ENCODE peak calls at places on chromosome 20, in six cellular contexts. S is IMR-90; Q is HepG2; R is GM23248; O is CD8-positive, alpha-beta T cell; B is uterus. Z is an unnamed sample.

GRCh38 chr20:31945790-31946189 is 6.1 kb downstream of the PDRG1 start:
- DNase-seq in O (no peak), R (peak; percentile 36), S (no peak), Q (no peak), B (no peak), Z (no peak)

GRCh38 chr20:10376271-10377075 is 57.5 kb downstream of the MKKS start:
- DNase-seq in Q (no peak), S (peak; percentile 75), O (no peak), B (no peak), R (peak; percentile 68), Z (no peak)

GRCh38 chr20:10877345-10877744 is 203.5 kb upstream of the JAG1 start:
- DNase-seq in Q (no peak), O (no peak), R (no peak), S (no peak), B (no peak), Z (no peak)

GRCh38 chr20:58202039-58202438 is 26.4 kb downstream of the ANKRD60 start:
- DNase-seq in Q (no peak), O (no peak), S (no peak), B (no peak), R (peak; percentile 46), Z (no peak)

GRCh38 chr20:5480824-5481600 is 164.3 kb upstream of the PROKR2 start:
- DNase-seq in O (no peak), Q (no peak), B (no peak), R (no peak), S (no peak), Z (no peak)

GRCh38 chr20:62703853-62704228 is 4.8 kb upstream of the NTSR1 start:
- DNase-seq in S (no peak), Q (no peak), O (no peak), R (peak; percentile 27), B (no peak), Z (no peak)

GRCh38 chr20:36330091-36330490 is 24.0 kb downstream of the DLGAP4 start:
- DNase-seq in O (no peak), R (no peak), Q (no peak), B (no peak), S (no peak), Z (no peak)

GRCh38 chr20:62643521-62644043 is 1.3 kb downstream of the SLCO4A1 start:
- DNase-seq in R (peak; percentile 32), O (no peak), Q (no peak), B (no peak), S (peak; percentile 18), Z (no peak)

GRCh38 chr20:51712501-51713212 is 55.5 kb downstream of the ATP9A start:
- DNase-seq in S (peak; percentile 39), Q (peak; percentile 55), O (no peak), B (no peak), R (peak; percentile 44), Z (no peak)

GRCh38 chr20:3631534-3631933 is 31.7 kb downstream of the GFRA4 start:
- DNase-seq in O (no peak), S (no peak), R (no peak), B (no peak), Q (no peak), Z (no peak)

GRCh38 chr20:50269111-50270033 is 78.7 kb downstream of the CEBPB start:
- DNase-seq in O (no peak), Q (no peak), S (no peak), B (no peak), R (peak; percentile 28), Z (no peak)

DNA sequence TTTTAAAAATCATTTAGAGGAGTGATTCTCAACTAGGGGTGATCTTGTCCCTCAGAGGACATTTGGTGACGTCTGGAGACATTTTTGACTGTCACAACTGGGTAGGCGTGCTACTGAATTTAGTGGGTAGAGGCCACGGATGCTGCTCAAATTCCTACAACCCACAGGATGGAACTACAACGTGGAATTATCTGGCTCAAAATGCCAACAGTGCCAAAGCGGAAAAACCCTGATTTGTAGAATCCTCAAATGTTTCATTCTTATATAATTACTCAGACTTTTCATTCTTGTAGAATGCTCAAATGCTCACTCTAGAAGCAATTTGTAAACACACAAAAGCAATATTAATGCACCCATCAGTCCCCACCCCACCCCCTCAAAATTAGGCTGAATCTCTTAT is 229.8 kb downstream of the ZMYND8 start:
- DNase-seq in S (peak; percentile 69), Q (no peak), R (peak; percentile 74), O (no peak), B (no peak), Z (no peak)
- H3K27ac ChIP-seq in S (peak overlapping the region; percentile 64), Q (no peak overlapping the region), R (peak overlapping the region; percentile 38), O (no peak overlapping the region), B (no peak overlapping the region), Z (no peak overlapping the region)

GRCh38 chr20:37564388-37565133 is 36.9 kb upstream of the BLCAP start:
- DNase-seq in S (no peak), B (no peak), Q (peak; percentile 30), O (peak; percentile 21), R (peak; percentile 70), Z (peak; percentile 69)

GRCh38 chr20:37562695-37563480 is 35.2 kb upstream of the BLCAP start:
- DNase-seq in O (no peak), S (no peak), B (no peak), Q (no peak), R (no peak), Z (no peak)

GRCh38 chr20:37566590-37567330 is 39.1 kb upstream of the BLCAP start:
- DNase-seq in R (no peak), S (no peak), B (no peak), Q (no peak), O (no peak), Z (no peak)

GRCh38 chr20:37565134-37565811 is 37.6 kb upstream of the BLCAP start:
- DNase-seq in S (no peak), O (no peak), B (no peak), R (no peak), Q (no peak), Z (no peak)

DNA sequence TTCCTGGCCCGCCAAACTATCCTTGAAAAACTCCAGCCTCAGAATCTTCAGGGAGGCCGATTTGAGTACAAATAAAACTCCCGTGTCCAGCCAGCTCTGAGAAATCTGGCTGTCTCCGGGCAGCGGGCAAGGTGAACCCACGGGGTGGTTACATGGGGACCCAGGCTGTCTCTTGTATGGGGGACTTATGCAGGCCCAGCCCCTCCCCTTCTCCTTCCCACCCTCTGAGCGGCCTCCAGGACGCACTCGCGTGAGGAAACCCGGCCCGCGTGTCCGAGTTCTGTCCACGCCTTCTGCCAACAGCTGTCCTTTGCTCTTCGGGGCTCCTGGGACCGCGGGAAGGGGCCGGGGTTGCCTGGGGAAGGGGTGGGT is 36.3 kb upstream of the BLCAP start:
- DNase-seq in O (no peak), Q (no peak), B (no peak), S (no peak), R (no peak), Z (no peak)
- H3K4me3 ChIP-seq in O (no peak overlapping the region), Q (peak overlapping the region; percentile 50), B (no peak overlapping the region), S (no peak overlapping the region), R (no peak overlapping the region), Z (no peak overlapping the region)

GRCh38 chr20:8097307-8097706 is 34.8 kb upstream of the PLCB1 start:
- DNase-seq in O (no peak), R (no peak), B (no peak), Q (no peak), S (no peak), Z (no peak)

GRCh38 chr20:8094415-8094818 is 37.6 kb upstream of the PLCB1 start:
- DNase-seq in Q (no peak), R (peak; percentile 58), S (peak; percentile 22), B (peak; percentile 81), O (no peak), Z (no peak)

GRCh38 chr20:8089668-8090067 is 42.4 kb upstream of the PLCB1 start:
- DNase-seq in B (no peak), R (no peak), Q (no peak), O (no peak), S (no peak), Z (no peak)

GRCh38 chr20:8095648-8096572 is 36.2 kb upstream of the PLCB1 start:
- DNase-seq in R (peak; percentile 80), Q (no peak), S (peak; percentile 79), O (no peak), B (no peak), Z (no peak)

DNA sequence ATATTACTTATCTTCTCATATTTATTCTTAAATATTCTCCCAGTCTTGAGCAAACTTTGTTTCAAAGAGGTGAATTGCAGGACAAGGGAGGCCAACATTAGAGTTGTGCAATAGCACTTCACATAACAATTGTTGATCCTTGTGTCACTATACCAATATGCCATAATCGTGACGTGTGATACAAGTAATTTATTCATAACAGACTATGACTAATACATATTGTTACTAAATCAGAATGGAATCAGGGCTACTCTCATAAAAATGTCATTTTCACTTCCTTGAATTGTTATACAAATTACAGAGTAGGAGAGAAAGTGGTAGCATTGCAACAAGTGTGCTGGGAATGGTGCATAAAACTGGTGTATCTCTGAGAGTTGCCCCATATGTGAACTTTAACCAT is 37.2 kb upstream of the PLCB1 start:
- DNase-seq in O (no peak), B (no peak), S (peak; percentile 56), R (peak; percentile 81), Q (peak; percentile 61), Z (no peak)
- H3K27ac ChIP-seq in O (no peak overlapping the region), B (peak overlapping the region; percentile 37), S (no peak overlapping the region), R (peak overlapping the region; percentile 72), Q (no peak overlapping the region), Z (no peak overlapping the region)

GRCh38 chr20:16729565-16730460 is at the start of gene SNRPB2:
- DNase-seq in O (peak; percentile 86), Q (peak; percentile 97), S (peak; percentile 95), B (peak; percentile 91), R (peak; percentile 99), Z (peak; percentile 97)

GRCh38 chr20:16732506-16733152 is 2.8 kb downstream of the SNRPB2 start:
- DNase-seq in S (no peak), R (peak; percentile 9), Q (no peak), B (no peak), O (no peak), Z (peak; percentile 9)

GRCh38 chr20:16729080-16729479 is 746 bp upstream of the SNRPB2 start:
- DNase-seq in R (no peak), O (no peak), S (no peak), Q (no peak), B (no peak), Z (peak; percentile 22)
- H3K4me3 ChIP-seq in R (no peak overlapping the region), O (peak overlapping the region; percentile 84), S (no peak overlapping the region), Q (peak overlapping the region; percentile 98), B (peak overlapping the region; percentile 76), Z (peak overlapping the region; percentile 96)

DNA sequence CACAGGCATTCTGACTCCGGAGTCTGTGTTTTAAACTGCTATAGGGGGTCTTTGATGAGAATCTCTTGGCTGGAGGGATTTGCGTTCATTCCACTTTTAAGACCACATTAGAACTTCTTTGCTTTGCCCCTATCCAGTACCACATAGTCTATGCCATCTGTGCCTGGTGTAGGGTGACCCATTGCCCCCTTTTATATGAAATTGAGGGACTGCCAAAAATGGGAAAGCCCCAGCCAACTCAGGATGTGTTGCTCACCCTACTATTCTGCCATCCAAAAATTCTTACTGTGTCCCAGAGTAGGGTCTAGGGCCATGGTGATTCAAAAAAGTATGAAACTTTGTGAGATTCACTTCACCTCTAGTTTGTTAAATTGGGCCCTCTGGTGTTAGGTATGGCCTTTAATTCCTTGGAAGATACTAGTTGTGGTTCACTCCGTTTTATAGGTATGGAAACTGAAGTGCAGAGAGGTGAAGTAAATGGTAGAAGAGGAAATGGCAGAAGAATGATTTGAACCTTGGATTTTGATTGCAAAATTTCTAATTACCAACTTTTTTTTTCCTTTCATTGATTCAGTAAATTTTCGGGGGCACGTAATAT is 1.4 kb downstream of the PFDN4 start:
- DNase-seq in S (no peak), R (peak; percentile 24), O (no peak), B (no peak), Q (peak; percentile 24), Z (no peak)
- H3K27ac ChIP-seq in S (no peak overlapping the region), R (peak overlapping the region; percentile 84), O (no peak overlapping the region), B (no peak overlapping the region), Q (peak overlapping the region; percentile 97), Z (no peak overlapping the region)

Z was measured in Karpas-422.